ENCODE peak calls at places on chromosomes 5 and 9, in five cellular contexts. One of them, this sample, is unnamed.

GRCh38 chr9:91181541-91181940 is 180.2 kb downstream of the AUH start:
- DNase-seq in tibial nerve: no peak
- DNase-seq in EL: no peak
- DNase-seq in stimulated activated CD4-positive, alpha-beta T cell treated with anti-CD3 and anti-CD28 coated beads, Interleukin-1b, Interleukin-23, amount 100 ng/mL, for 4 hours: no peak
- DNase-seq in ELF-1: no peak
- DNase-seq in this sample: no peak

GRCh38 chr5:149261246-149261645 is 10.4 kb upstream of the AFAP1L1 start:
- DNase-seq in EL: no peak
- DNase-seq in ELF-1: no peak
- DNase-seq in tibial nerve: no peak
- DNase-seq in stimulated activated CD4-positive, alpha-beta T cell treated with anti-CD3 and anti-CD28 coated beads, Interleukin-1b, Interleukin-23, amount 100 ng/mL, for 4 hours: no peak
- DNase-seq in this sample: no peak

GRCh38 chr5:136033848-136034247 is 5.1 kb downstream of the TGFBI start:
- DNase-seq in ELF-1: no peak
- DNase-seq in tibial nerve: no peak
- DNase-seq in EL: no peak
- DNase-seq in stimulated activated CD4-positive, alpha-beta T cell treated with anti-CD3 and anti-CD28 coated beads, Interleukin-1b, Interleukin-23, amount 100 ng/mL, for 4 hours: no peak
- DNase-seq in this sample: no peak

GRCh38 chr5:61599370-61600140 is 267.5 kb downstream of the ZSWIM6 start:
- DNase-seq in tibial nerve: no peak
- DNase-seq in stimulated activated CD4-positive, alpha-beta T cell treated with anti-CD3 and anti-CD28 coated beads, Interleukin-1b, Interleukin-23, amount 100 ng/mL, for 4 hours: no peak
- DNase-seq in ELF-1: no peak
- DNase-seq in EL: peak; percentile 44
- DNase-seq in this sample: no peak

GRCh38 chr9:119365291-119366027 is 3.8 kb downstream of the BRINP1 start:
- DNase-seq in stimulated activated CD4-positive, alpha-beta T cell treated with anti-CD3 and anti-CD28 coated beads, Interleukin-1b, Interleukin-23, amount 100 ng/mL, for 4 hours: no peak
- DNase-seq in EL: peak; percentile 16
- DNase-seq in ELF-1: peak; percentile 78
- DNase-seq in tibial nerve: no peak
- DNase-seq in this sample: peak; percentile 90

GRCh38 chr5:59532979-59533729 is 360.4 kb downstream of the PDE4D start:
- DNase-seq in stimulated activated CD4-positive, alpha-beta T cell treated with anti-CD3 and anti-CD28 coated beads, Interleukin-1b, Interleukin-23, amount 100 ng/mL, for 4 hours: no peak
- DNase-seq in ELF-1: no peak
- DNase-seq in EL: no peak
- DNase-seq in tibial nerve: no peak
- DNase-seq in this sample: no peak

GRCh38 chr9:126699401-126699851 is 85.7 kb downstream of the LMX1B start:
- DNase-seq in tibial nerve: no peak
- DNase-seq in ELF-1: no peak
- DNase-seq in stimulated activated CD4-positive, alpha-beta T cell treated with anti-CD3 and anti-CD28 coated beads, Interleukin-1b, Interleukin-23, amount 100 ng/mL, for 4 hours: no peak
- DNase-seq in EL: no peak
- DNase-seq in this sample: no peak

GRCh38 chr5:1718669-1719068 is 81.0 kb downstream of the MRPL36 start:
- DNase-seq in tibial nerve: no peak
- DNase-seq in stimulated activated CD4-positive, alpha-beta T cell treated with anti-CD3 and anti-CD28 coated beads, Interleukin-1b, Interleukin-23, amount 100 ng/mL, for 4 hours: no peak
- DNase-seq in EL: no peak
- DNase-seq in ELF-1: no peak
- DNase-seq in this sample: peak; percentile 23

GRCh38 chr5:159319363-159319762 is 10.9 kb downstream of the IL12B start:
- DNase-seq in ELF-1: no peak
- DNase-seq in EL: no peak
- DNase-seq in tibial nerve: no peak
- DNase-seq in stimulated activated CD4-positive, alpha-beta T cell treated with anti-CD3 and anti-CD28 coated beads, Interleukin-1b, Interleukin-23, amount 100 ng/mL, for 4 hours: no peak
- DNase-seq in this sample: no peak

GRCh38 chr5:149799119-149799623 is 69.1 kb downstream of the PPARGC1B start:
- DNase-seq in ELF-1: no peak
- DNase-seq in tibial nerve: no peak
- DNase-seq in EL: peak; percentile 94
- DNase-seq in stimulated activated CD4-positive, alpha-beta T cell treated with anti-CD3 and anti-CD28 coated beads, Interleukin-1b, Interleukin-23, amount 100 ng/mL, for 4 hours: no peak
- DNase-seq in this sample: no peak

GRCh38 chr5:132073231-132074013 is at the start of gene CSF2:
- DNase-seq in ELF-1: no peak
- DNase-seq in EL: peak; percentile 66
- DNase-seq in stimulated activated CD4-positive, alpha-beta T cell treated with anti-CD3 and anti-CD28 coated beads, Interleukin-1b, Interleukin-23, amount 100 ng/mL, for 4 hours: no peak
- DNase-seq in tibial nerve: no peak
- DNase-seq in this sample: no peak

GRCh38 chr9:26034776-26035175 is 356.5 kb upstream of the TUSC1 start:
- DNase-seq in tibial nerve: no peak
- DNase-seq in EL: no peak
- DNase-seq in ELF-1: no peak
- DNase-seq in stimulated activated CD4-positive, alpha-beta T cell treated with anti-CD3 and anti-CD28 coated beads, Interleukin-1b, Interleukin-23, amount 100 ng/mL, for 4 hours: no peak
- DNase-seq in this sample: peak; percentile 5

GRCh38 chr9:122197334-122197872 is 31.4 kb downstream of the LHX6 start:
- DNase-seq in EL: no peak
- DNase-seq in tibial nerve: no peak
- DNase-seq in ELF-1: peak; percentile 35
- DNase-seq in stimulated activated CD4-positive, alpha-beta T cell treated with anti-CD3 and anti-CD28 coated beads, Interleukin-1b, Interleukin-23, amount 100 ng/mL, for 4 hours: no peak
- DNase-seq in this sample: no peak

This sample was measured in mesendoderm.